ENCODE peak calls at places on chromosomes 11 and 22, in seven cellular contexts. One of them, this sample, is unnamed.

GRCh38 chr11:102345923-102346322 is 1.1 kb upstream of the BIRC2 start:
- DNase-seq in ovary: no peak
- DNase-seq in naive thymus-derived CD8-positive, alpha-beta T cell: no peak
- DNase-seq in fibroblast of lung: peak
- DNase-seq in activated CD4-positive, CD25-positive, alpha-beta regulatory T cell: no peak
- DNase-seq in KG1: no peak
- DNase-seq in bronchial epithelial cell: peak
- DNase-seq in this sample: no peak

GRCh38 chr11:69670158-69670845 is 4.9 kb downstream of the LTO1 start:
- DNase-seq in activated CD4-positive, CD25-positive, alpha-beta regulatory T cell: peak
- DNase-seq in bronchial epithelial cell: peak
- DNase-seq in naive thymus-derived CD8-positive, alpha-beta T cell: peak
- DNase-seq in ovary: peak
- DNase-seq in KG1: peak
- DNase-seq in fibroblast of lung: peak
- DNase-seq in this sample: peak

GRCh38 chr11:12216100-12216499 is 105.7 kb downstream of the MICAL2 start:
- DNase-seq in KG1: no peak
- DNase-seq in naive thymus-derived CD8-positive, alpha-beta T cell: no peak
- DNase-seq in bronchial epithelial cell: no peak
- DNase-seq in activated CD4-positive, CD25-positive, alpha-beta regulatory T cell: no peak
- DNase-seq in fibroblast of lung: no peak
- DNase-seq in ovary: no peak
- DNase-seq in this sample: no peak

GRCh38 chr11:68816917-68817419 is 24.7 kb downstream of the CPT1A start:
- DNase-seq in ovary: no peak
- DNase-seq in activated CD4-positive, CD25-positive, alpha-beta regulatory T cell: no peak
- DNase-seq in fibroblast of lung: no peak
- DNase-seq in bronchial epithelial cell: no peak
- DNase-seq in naive thymus-derived CD8-positive, alpha-beta T cell: peak
- DNase-seq in KG1: no peak
- DNase-seq in this sample: no peak

GRCh38 chr22:36814796-36815195 is 2.0 kb downstream of the PVALB start:
- DNase-seq in KG1: no peak
- DNase-seq in naive thymus-derived CD8-positive, alpha-beta T cell: no peak
- DNase-seq in ovary: no peak
- DNase-seq in bronchial epithelial cell: no peak
- DNase-seq in fibroblast of lung: no peak
- DNase-seq in activated CD4-positive, CD25-positive, alpha-beta regulatory T cell: no peak
- DNase-seq in this sample: no peak

GRCh38 chr22:42430486-42431125 is 1.6 kb downstream of the NFAM1 start:
- DNase-seq in fibroblast of lung: no peak
- DNase-seq in ovary: no peak
- DNase-seq in bronchial epithelial cell: no peak
- DNase-seq in KG1: no peak
- DNase-seq in activated CD4-positive, CD25-positive, alpha-beta regulatory T cell: no peak
- DNase-seq in naive thymus-derived CD8-positive, alpha-beta T cell: no peak
- DNase-seq in this sample: no peak

GRCh38 chr22:27100323-27100722 is 442.9 kb downstream of the MIAT start:
- DNase-seq in bronchial epithelial cell: no peak
- DNase-seq in fibroblast of lung: no peak
- DNase-seq in KG1: no peak
- DNase-seq in ovary: no peak
- DNase-seq in activated CD4-positive, CD25-positive, alpha-beta regulatory T cell: no peak
- DNase-seq in naive thymus-derived CD8-positive, alpha-beta T cell: no peak
- DNase-seq in this sample: no peak

GRCh38 chr11:18701614-18702216 is 3.1 kb downstream of the TMEM86A start:
- DNase-seq in bronchial epithelial cell: no peak
- DNase-seq in ovary: no peak
- DNase-seq in fibroblast of lung: no peak
- DNase-seq in KG1: no peak
- DNase-seq in activated CD4-positive, CD25-positive, alpha-beta regulatory T cell: no peak
- DNase-seq in naive thymus-derived CD8-positive, alpha-beta T cell: no peak
- DNase-seq in this sample: no peak

GRCh38 chr11:95443386-95443785 is 212.4 kb upstream of the SESN3 start:
- DNase-seq in naive thymus-derived CD8-positive, alpha-beta T cell: no peak
- DNase-seq in fibroblast of lung: no peak
- DNase-seq in activated CD4-positive, CD25-positive, alpha-beta regulatory T cell: no peak
- DNase-seq in ovary: no peak
- DNase-seq in bronchial epithelial cell: no peak
- DNase-seq in KG1: no peak
- DNase-seq in this sample: no peak

GRCh38 chr22:17742528-17742902 is 31.8 kb downstream of the BID start:
- DNase-seq in fibroblast of lung: peak
- DNase-seq in ovary: peak
- DNase-seq in naive thymus-derived CD8-positive, alpha-beta T cell: peak
- DNase-seq in KG1: no peak
- DNase-seq in activated CD4-positive, CD25-positive, alpha-beta regulatory T cell: peak
- DNase-seq in bronchial epithelial cell: peak
- DNase-seq in this sample: peak

GRCh38 chr11:116535954-116536353 is 236.8 kb downstream of the BUD13 start:
- DNase-seq in activated CD4-positive, CD25-positive, alpha-beta regulatory T cell: no peak
- DNase-seq in bronchial epithelial cell: no peak
- DNase-seq in fibroblast of lung: no peak
- DNase-seq in KG1: no peak
- DNase-seq in naive thymus-derived CD8-positive, alpha-beta T cell: no peak
- DNase-seq in ovary: no peak
- DNase-seq in this sample: no peak

GRCh38 chr22:48864748-48865147 is 962.9 kb downstream of the BRD1 start:
- DNase-seq in fibroblast of lung: no peak
- DNase-seq in KG1: no peak
- DNase-seq in naive thymus-derived CD8-positive, alpha-beta T cell: no peak
- DNase-seq in bronchial epithelial cell: no peak
- DNase-seq in ovary: no peak
- DNase-seq in activated CD4-positive, CD25-positive, alpha-beta regulatory T cell: no peak
- DNase-seq in this sample: no peak

GRCh38 chr22:46040471-46041465 is 63.8 kb upstream of the WNT7B start:
- DNase-seq in ovary: peak
- DNase-seq in activated CD4-positive, CD25-positive, alpha-beta regulatory T cell: no peak
- DNase-seq in fibroblast of lung: no peak
- DNase-seq in bronchial epithelial cell: no peak
- DNase-seq in naive thymus-derived CD8-positive, alpha-beta T cell: no peak
- DNase-seq in KG1: no peak
- DNase-seq in this sample: no peak

GRCh38 chr11:2778630-2779498 is 79.1 kb upstream of the KCNQ1OT1 start:
- DNase-seq in KG1: no peak
- DNase-seq in fibroblast of lung: peak
- DNase-seq in naive thymus-derived CD8-positive, alpha-beta T cell: peak
- DNase-seq in bronchial epithelial cell: peak
- DNase-seq in activated CD4-positive, CD25-positive, alpha-beta regulatory T cell: no peak
- DNase-seq in ovary: peak
- DNase-seq in this sample: no peak

GRCh38 chr22:20130739-20131592 is 638 bp upstream of the ZDHHC8 start:
- DNase-seq in KG1: peak
- DNase-seq in bronchial epithelial cell: peak
- DNase-seq in activated CD4-positive, CD25-positive, alpha-beta regulatory T cell: peak
- DNase-seq in fibroblast of lung: peak
- DNase-seq in naive thymus-derived CD8-positive, alpha-beta T cell: peak
- DNase-seq in ovary: peak
- DNase-seq in this sample: peak

GRCh38 chr22:49788492-49788891 is 39.2 kb downstream of the BRD1 start:
- DNase-seq in ovary: no peak
- DNase-seq in activated CD4-positive, CD25-positive, alpha-beta regulatory T cell: no peak
- DNase-seq in naive thymus-derived CD8-positive, alpha-beta T cell: no peak
- DNase-seq in KG1: no peak
- DNase-seq in bronchial epithelial cell: no peak
- DNase-seq in fibroblast of lung: no peak
- DNase-seq in this sample: no peak

GRCh38 chr11:2668876-2669275 is 30.9 kb downstream of the KCNQ1OT1 start:
- DNase-seq in naive thymus-derived CD8-positive, alpha-beta T cell: peak
- DNase-seq in fibroblast of lung: no peak
- DNase-seq in ovary: no peak
- DNase-seq in KG1: no peak
- DNase-seq in bronchial epithelial cell: no peak
- DNase-seq in activated CD4-positive, CD25-positive, alpha-beta regulatory T cell: no peak
- DNase-seq in this sample: no peak

GRCh38 chr11:16346975-16347374 is 9.4 kb downstream of the SOX6 start:
- DNase-seq in naive thymus-derived CD8-positive, alpha-beta T cell: no peak
- DNase-seq in activated CD4-positive, CD25-positive, alpha-beta regulatory T cell: no peak
- DNase-seq in fibroblast of lung: peak
- DNase-seq in ovary: no peak
- DNase-seq in KG1: no peak
- DNase-seq in bronchial epithelial cell: peak
- DNase-seq in this sample: no peak

GRCh38 chr22:42623301-42623751 is 8.6 kb upstream of the POLDIP3 start:
- DNase-seq in fibroblast of lung: no peak
- DNase-seq in naive thymus-derived CD8-positive, alpha-beta T cell: no peak
- DNase-seq in ovary: no peak
- DNase-seq in bronchial epithelial cell: no peak
- DNase-seq in KG1: no peak
- DNase-seq in activated CD4-positive, CD25-positive, alpha-beta regulatory T cell: no peak
- DNase-seq in this sample: no peak

GRCh38 chr22:39012525-39013516 is 1.2 kb upstream of the APOBEC3C start:
- DNase-seq in ovary: peak
- DNase-seq in activated CD4-positive, CD25-positive, alpha-beta regulatory T cell: no peak
- DNase-seq in naive thymus-derived CD8-positive, alpha-beta T cell: no peak
- DNase-seq in bronchial epithelial cell: no peak
- DNase-seq in fibroblast of lung: no peak
- DNase-seq in KG1: no peak
- DNase-seq in this sample: no peak

GRCh38 chr11:126483796-126484195 is 128.3 kb downstream of the ST3GAL4 start:
- DNase-seq in KG1: no peak
- DNase-seq in bronchial epithelial cell: no peak
- DNase-seq in ovary: peak
- DNase-seq in activated CD4-positive, CD25-positive, alpha-beta regulatory T cell: no peak
- DNase-seq in naive thymus-derived CD8-positive, alpha-beta T cell: no peak
- DNase-seq in fibroblast of lung: no peak
- DNase-seq in this sample: no peak

GRCh38 chr11:61890536-61891330 is 612 bp downstream of the FADS3 start:
- DNase-seq in ovary: peak
- DNase-seq in naive thymus-derived CD8-positive, alpha-beta T cell: peak
- DNase-seq in activated CD4-positive, CD25-positive, alpha-beta regulatory T cell: no peak
- DNase-seq in bronchial epithelial cell: peak
- DNase-seq in fibroblast of lung: peak
- DNase-seq in KG1: no peak
- DNase-seq in this sample: no peak

GRCh38 chr11:82398300-82398815 is 335.3 kb downstream of the FAM181B start:
- DNase-seq in naive thymus-derived CD8-positive, alpha-beta T cell: no peak
- DNase-seq in fibroblast of lung: no peak
- DNase-seq in bronchial epithelial cell: peak
- DNase-seq in activated CD4-positive, CD25-positive, alpha-beta regulatory T cell: no peak
- DNase-seq in KG1: no peak
- DNase-seq in ovary: peak
- DNase-seq in this sample: no peak

GRCh38 chr22:46574993-46575914 is 37.8 kb upstream of the CELSR1 start:
- DNase-seq in fibroblast of lung: no peak
- DNase-seq in naive thymus-derived CD8-positive, alpha-beta T cell: no peak
- DNase-seq in activated CD4-positive, CD25-positive, alpha-beta regulatory T cell: no peak
- DNase-seq in ovary: no peak
- DNase-seq in KG1: no peak
- DNase-seq in bronchial epithelial cell: peak
- DNase-seq in this sample: no peak

GRCh38 chr22:37243402-37244113 is 511 bp downstream of the RAC2 start:
- DNase-seq in ovary: no peak
- DNase-seq in activated CD4-positive, CD25-positive, alpha-beta regulatory T cell: no peak
- DNase-seq in bronchial epithelial cell: no peak
- DNase-seq in naive thymus-derived CD8-positive, alpha-beta T cell: no peak
- DNase-seq in fibroblast of lung: no peak
- DNase-seq in KG1: no peak
- DNase-seq in this sample: no peak

GRCh38 chr22:46107089-46107664 is 43.1 kb upstream of the PPARA start:
- DNase-seq in fibroblast of lung: no peak
- DNase-seq in activated CD4-positive, CD25-positive, alpha-beta regulatory T cell: no peak
- DNase-seq in naive thymus-derived CD8-positive, alpha-beta T cell: no peak
- DNase-seq in bronchial epithelial cell: peak
- DNase-seq in KG1: no peak
- DNase-seq in ovary: no peak
- DNase-seq in this sample: no peak

GRCh38 chr11:74957937-74958629 is 9.0 kb downstream of the SPCS2 start:
- DNase-seq in KG1: no peak
- DNase-seq in naive thymus-derived CD8-positive, alpha-beta T cell: no peak
- DNase-seq in ovary: no peak
- DNase-seq in activated CD4-positive, CD25-positive, alpha-beta regulatory T cell: no peak
- DNase-seq in fibroblast of lung: no peak
- DNase-seq in bronchial epithelial cell: no peak
- DNase-seq in this sample: no peak

This sample was measured in stimulated activated CD4-positive, alpha-beta T cell treated with anti-CD3 and anti-CD28 coated beads, Interleukin-1b, Interleukin-23, amount 100 ng/mL, for 4 hours.